ENCODE peak calls at places on chromosomes 5 and 9, in four cellular contexts. One of them, this sample, is unnamed.
A peak's percentile ranks its signal among the peaks of the same experiment; 100 is the strongest.

GRCh38 chr5:58299266-58299665 is 160.6 kb downstream of the PLK2 start:
- DNase-seq in PC-9: no peak
- DNase-seq in M059J: no peak
- DNase-seq in GM12891: no peak
- DNase-seq in this sample: no peak

GRCh38 chr9:78236511-78236950 is 656 bp downstream of the CEP78 start:
- DNase-seq in PC-9: no peak
- DNase-seq in M059J: peak; percentile 34
- DNase-seq in GM12891: no peak
- DNase-seq in this sample: no peak

GRCh38 chr9:107172160-107172978 is 110.7 kb upstream of the RAD23B start:
- DNase-seq in PC-9: peak; percentile 56
- DNase-seq in M059J: peak; percentile 75
- DNase-seq in GM12891: peak; percentile 27
- DNase-seq in this sample: peak; percentile 58

GRCh38 chr5:10301842-10302610 is 5.7 kb downstream of the CMBL start:
- DNase-seq in PC-9: peak; percentile 75
- DNase-seq in M059J: peak; percentile 77
- DNase-seq in GM12891: no peak
- DNase-seq in this sample: no peak

GRCh38 chr5:136232316-136232715 is 39.4 kb upstream of the SMIM32 start:
- DNase-seq in PC-9: no peak
- DNase-seq in M059J: no peak
- DNase-seq in GM12891: no peak
- DNase-seq in this sample: no peak

GRCh38 chr5:109034276-109034675 is 286.6 kb downstream of the FER start:
- DNase-seq in PC-9: no peak
- DNase-seq in M059J: no peak
- DNase-seq in GM12891: no peak
- DNase-seq in this sample: no peak

GRCh38 chr5:151825445-151825844 is 53.7 kb downstream of the G3BP1 start:
- DNase-seq in PC-9: peak; percentile 45
- DNase-seq in M059J: peak; percentile 56
- DNase-seq in GM12891: no peak
- DNase-seq in this sample: no peak

GRCh38 chr9:4197548-4197947 is 102.3 kb downstream of the GLIS3 start:
- DNase-seq in PC-9: no peak
- DNase-seq in M059J: no peak
- DNase-seq in GM12891: peak; percentile 7
- DNase-seq in this sample: no peak

GRCh38 chr9:99445920-99446319 is 223.8 kb downstream of the SEC61B start:
- DNase-seq in PC-9: no peak
- DNase-seq in M059J: peak; percentile 62
- DNase-seq in GM12891: no peak
- DNase-seq in this sample: no peak

GRCh38 chr9:38673399-38673798 is 46.5 kb downstream of the FAM240B start:
- DNase-seq in PC-9: no peak
- DNase-seq in M059J: no peak
- DNase-seq in GM12891: no peak
- DNase-seq in this sample: no peak

GRCh38 chr5:132883261-132883834 is 9.9 kb downstream of the LEAP2 start:
- DNase-seq in PC-9: peak; percentile 61
- DNase-seq in M059J: peak; percentile 71
- DNase-seq in GM12891: no peak
- DNase-seq in this sample: no peak

This sample was measured in stimulated activated CD4-positive, alpha-beta T cell treated with anti-CD3 and anti-CD28 coated beads, TNF-alpha, amount 100 ng/mL, for 24 hours.